ENCODE peak calls at places on chromosomes 5 and 9, in seven cellular contexts. Q, H, O, Y, V, G and S are unnamed samples.
A peak's percentile ranks its signal among the peaks of the same experiment; 100 is the strongest.

GRCh38 chr9:38362912-38363588 is 29.5 kb upstream of the ALDH1B1 start:
- DNase-seq in Q (peak; percentile 81), H (no peak), O (peak; percentile 85), Y (no peak), V (peak; percentile 7), G (peak; percentile 69), S (no peak)

GRCh38 chr9:101398930-101399640 is 434 bp downstream of the ZNF189 start:
- DNase-seq in Q (peak; percentile 4), H (no peak), O (no peak), Y (peak; percentile 86), V (peak; percentile 59), G (no peak), S (no peak)

GRCh38 chr9:126376311-126376902 is 49.8 kb downstream of the MVB12B start:
- DNase-seq in Q (no peak), H (no peak), O (no peak), Y (no peak), V (no peak), G (no peak), S (no peak)

GRCh38 chr5:142874537-142874936 is 104.4 kb downstream of the ARHGAP26 start:
- DNase-seq in Q (peak; percentile 68), H (no peak), O (no peak), Y (peak; percentile 98), V (no peak), G (no peak), S (no peak)

GRCh38 chr5:153712946-153713345 is 222.5 kb downstream of the GRIA1 start:
- DNase-seq in Q (no peak), H (no peak), O (no peak), Y (no peak), V (no peak), G (no peak), S (no peak)

GRCh38 chr9:80004687-80005086 is 432.9 kb downstream of the TLE4 start:
- DNase-seq in Q (peak; percentile 38), H (no peak), O (no peak), Y (no peak), V (no peak), G (no peak), S (no peak)

GRCh38 chr9:129500166-129500862 is 120.6 kb downstream of the C9orf50 start:
- DNase-seq in Q (no peak), H (no peak), O (no peak), Y (peak; percentile 64), V (no peak), G (no peak), S (no peak)

GRCh38 chr5:77129386-77129785 is 42.3 kb upstream of the ZBED3 start:
- DNase-seq in Q (peak; percentile 26), H (no peak), O (peak; percentile 13), Y (no peak), V (no peak), G (peak; percentile 41), S (no peak)

GRCh38 chr5:166178681-166179080 is 2112.8 kb upstream of the WWC1 start:
- DNase-seq in Q (no peak), H (no peak), O (no peak), Y (no peak), V (no peak), G (no peak), S (no peak)